ENCODE peak calls at places on chromosomes 11 and 22, in four cellular contexts. Z, U, N and Q are unnamed samples.

GRCh38 chr22:26367402-26368245 is 61.4 kb upstream of the ASPHD2 start:
- DNase-seq in Z (peak; percentile 7), U (peak; percentile 66), N (peak; percentile 41), Q (peak; percentile 32)

GRCh38 chr11:35491231-35491871 is 34.1 kb downstream of the PAMR1 start:
- DNase-seq in Z (no peak), U (peak; percentile 93), N (no peak), Q (peak; percentile 85)

GRCh38 chr11:71302911-71303310 is 50.5 kb upstream of the SHANK2 start:
- DNase-seq in Z (no peak), U (no peak), N (no peak), Q (no peak)

GRCh38 chr22:42862045-42862734 is 5.1 kb upstream of the ARFGAP3 start:
- DNase-seq in Z (no peak), U (peak; percentile 79), N (no peak), Q (peak; percentile 60)

GRCh38 chr11:13486926-13487660 is 8.7 kb downstream of the PTH start:
- DNase-seq in Z (no peak), U (peak; percentile 44), N (no peak), Q (peak; percentile 13)

GRCh38 chr11:94658386-94658785 is 91.2 kb downstream of the PIWIL4 start:
- DNase-seq in Z (no peak), U (no peak), N (no peak), Q (no peak)

GRCh38 chr11:112004389-112004788 is 20.8 kb upstream of the DLAT start:
- DNase-seq in Z (no peak), U (no peak), N (no peak), Q (peak; percentile 4)

GRCh38 chr11:75595511-75595910 is 33.5 kb downstream of the SERPINH1 start:
- DNase-seq in Z (no peak), U (no peak), N (no peak), Q (no peak)

GRCh38 chr11:29937526-29937925 is 79.3 kb downstream of the KCNA4 start:
- DNase-seq in Z (no peak), U (no peak), N (no peak), Q (no peak)

GRCh38 chr11:116386118-116386699 is 386.6 kb downstream of the BUD13 start:
- DNase-seq in Z (no peak), U (no peak), N (no peak), Q (no peak)